ENCODE peak calls at places on chromosomes 4 and X, in seven cellular contexts. W is stimulated activated naive CD8-positive, alpha-beta T cell treated with anti-CD3 and anti-CD28 coated beads, Interleukin-15, amount 100 ng/mL, for 72 hours; S is RWPE2; I is T-cell; Z is Right ventricle myocardium superior; X is pancreas; A is aorta. P is an unnamed sample.

GRCh38 chrX:39875834-39876625 is 221.7 kb downstream of the BCOR start:
- ATAC-seq in W (no peak), S (peak; percentile 31), I (no peak), Z (no peak), X (no peak), A (no peak), P (no peak)

GRCh38 chr4:3082915-3083515 is 8.5 kb downstream of the HTT start:
- ATAC-seq in W (no peak), S (no peak), I (no peak), Z (no peak), X (no peak), A (no peak), P (no peak)

GRCh38 chr4:77146426-77147399 is 10.3 kb upstream of the CCNG2 start:
- ATAC-seq in W (no peak), S (peak; percentile 93), I (peak; percentile 71), Z (no peak), X (peak; percentile 74), A (no peak), P (peak; percentile 46)

GRCh38 chr4:41750624-41751324 is 2.2 kb upstream of the PHOX2B start:
- ATAC-seq in W (peak; percentile 31), S (no peak), I (no peak), Z (no peak), X (no peak), A (no peak), P (no peak)

GRCh38 chrX:111270339-111270738 is at the start of gene CAPN6:
- ATAC-seq in W (no peak), S (peak; percentile 82), I (no peak), Z (no peak), X (peak; percentile 62), A (no peak), P (no peak)

GRCh38 chr4:49221209-49221608 is 235.1 kb downstream of the CWH43 start:
- ATAC-seq in W (no peak), S (no peak), I (no peak), Z (no peak), X (no peak), A (no peak), P (no peak)

GRCh38 chrX:97326456-97326855 is 442.7 kb downstream of the RPA4 start:
- ATAC-seq in W (no peak), S (no peak), I (no peak), Z (no peak), X (no peak), A (no peak), P (no peak)

GRCh38 chr4:8741513-8742226 is 130.0 kb downstream of the HMX1 start:
- ATAC-seq in W (no peak), S (no peak), I (no peak), Z (no peak), X (no peak), A (no peak), P (no peak)

GRCh38 chr4:25367004-25367621 is 9.9 kb upstream of the ANAPC4 start:
- ATAC-seq in W (no peak), S (no peak), I (no peak), Z (no peak), X (no peak), A (no peak), P (no peak)

GRCh38 chrX:31240982-31241381 is 169.1 kb upstream of the FTHL17 start:
- ATAC-seq in W (no peak), S (no peak), I (no peak), Z (no peak), X (no peak), A (no peak), P (no peak)

GRCh38 chrX:123869488-123869887 is 9.6 kb downstream of the XIAP start:
- ATAC-seq in W (peak; percentile 96), S (peak; percentile 71), I (no peak), Z (no peak), X (peak; percentile 32), A (no peak), P (peak; percentile 98)

GRCh38 chrX:123626962-123627361 is 105.9 kb downstream of the THOC2 start:
- ATAC-seq in W (peak; percentile 91), S (peak; percentile 49), I (no peak), Z (no peak), X (no peak), A (no peak), P (peak; percentile 87)

GRCh38 chr4:118734491-118735205 is 49.5 kb downstream of the METTL14 start:
- ATAC-seq in W (no peak), S (no peak), I (no peak), Z (no peak), X (no peak), A (no peak), P (no peak)